ENCODE peak calls at places on chromosomes 5 and 9, in six cellular contexts. One of them, this sample, is unnamed.

GRCh38 chr5:93805616-93806393 is 64.4 kb upstream of the POU5F2 start:
- DNase-seq in fibroblast of lung: no peak
- DNase-seq in brain microvascular endothelial cell: no peak
- DNase-seq in left ventricle myocardium inferior: no peak
- DNase-seq in gastrocnemius medialis: no peak
- DNase-seq in PC-9: no peak
- DNase-seq in this sample: no peak

GRCh38 chr5:31161772-31162171 is 31.7 kb upstream of the CDH6 start:
- DNase-seq in fibroblast of lung: peak
- DNase-seq in brain microvascular endothelial cell: peak
- DNase-seq in left ventricle myocardium inferior: no peak
- DNase-seq in gastrocnemius medialis: no peak
- DNase-seq in PC-9: no peak
- DNase-seq in this sample: no peak

GRCh38 chr5:373710-374602 is 52.4 kb downstream of the AHRR start:
- DNase-seq in fibroblast of lung: peak
- DNase-seq in brain microvascular endothelial cell: no peak
- DNase-seq in left ventricle myocardium inferior: peak
- DNase-seq in gastrocnemius medialis: no peak
- DNase-seq in PC-9: peak
- DNase-seq in this sample: no peak

GRCh38 chr5:150341989-150342388 is 15.5 kb upstream of the TCOF1 start:
- DNase-seq in fibroblast of lung: no peak
- DNase-seq in brain microvascular endothelial cell: no peak
- DNase-seq in left ventricle myocardium inferior: no peak
- DNase-seq in gastrocnemius medialis: no peak
- DNase-seq in PC-9: no peak
- DNase-seq in this sample: no peak

GRCh38 chr9:99172129-99173091 is 49.3 kb downstream of the ALG2 start:
- DNase-seq in fibroblast of lung: no peak
- DNase-seq in brain microvascular endothelial cell: no peak
- DNase-seq in left ventricle myocardium inferior: no peak
- DNase-seq in gastrocnemius medialis: no peak
- DNase-seq in PC-9: no peak
- DNase-seq in this sample: no peak

GRCh38 chr5:2175041-2175440 is 292.3 kb upstream of the IRX4 start:
- DNase-seq in fibroblast of lung: no peak
- DNase-seq in brain microvascular endothelial cell: no peak
- DNase-seq in left ventricle myocardium inferior: no peak
- DNase-seq in gastrocnemius medialis: no peak
- DNase-seq in PC-9: no peak
- DNase-seq in this sample: no peak

GRCh38 chr5:154477382-154478223 is 424 bp downstream of the HAND1 start:
- DNase-seq in fibroblast of lung: peak
- DNase-seq in brain microvascular endothelial cell: no peak
- DNase-seq in left ventricle myocardium inferior: no peak
- DNase-seq in gastrocnemius medialis: no peak
- DNase-seq in PC-9: no peak
- DNase-seq in this sample: no peak

GRCh38 chr5:102536323-102536928 is 37.6 kb upstream of the SLCO6A1 start:
- DNase-seq in fibroblast of lung: no peak
- DNase-seq in brain microvascular endothelial cell: no peak
- DNase-seq in left ventricle myocardium inferior: no peak
- DNase-seq in gastrocnemius medialis: no peak
- DNase-seq in PC-9: no peak
- DNase-seq in this sample: no peak

GRCh38 chr5:181100121-181101015 is 30.6 kb downstream of the OR2V1 start:
- DNase-seq in fibroblast of lung: peak
- DNase-seq in brain microvascular endothelial cell: no peak
- DNase-seq in left ventricle myocardium inferior: no peak
- DNase-seq in gastrocnemius medialis: no peak
- DNase-seq in PC-9: no peak
- DNase-seq in this sample: no peak

GRCh38 chr9:136331556-136332481 is 4.5 kb downstream of the GPSM1 start:
- DNase-seq in fibroblast of lung: no peak
- DNase-seq in brain microvascular endothelial cell: no peak
- DNase-seq in left ventricle myocardium inferior: no peak
- DNase-seq in gastrocnemius medialis: no peak
- DNase-seq in PC-9: no peak
- DNase-seq in this sample: no peak

GRCh38 chr5:149486726-149487635 is 64.3 kb downstream of the CSNK1A1 start:
- DNase-seq in fibroblast of lung: peak
- DNase-seq in brain microvascular endothelial cell: peak
- DNase-seq in left ventricle myocardium inferior: no peak
- DNase-seq in gastrocnemius medialis: no peak
- DNase-seq in PC-9: peak
- DNase-seq in this sample: peak

GRCh38 chr5:132876020-132876759 is 2.7 kb downstream of the LEAP2 start:
- DNase-seq in fibroblast of lung: peak
- DNase-seq in brain microvascular endothelial cell: peak
- DNase-seq in left ventricle myocardium inferior: no peak
- DNase-seq in gastrocnemius medialis: no peak
- DNase-seq in PC-9: no peak
- DNase-seq in this sample: no peak

GRCh38 chr9:88991066-88992030 is at the start of gene S1PR3:
- DNase-seq in fibroblast of lung: peak
- DNase-seq in brain microvascular endothelial cell: no peak
- DNase-seq in left ventricle myocardium inferior: peak
- DNase-seq in gastrocnemius medialis: peak
- DNase-seq in PC-9: peak
- DNase-seq in this sample: no peak

GRCh38 chr5:73215891-73216610 is 43.1 kb downstream of the TMEM174 start:
- DNase-seq in fibroblast of lung: peak
- DNase-seq in brain microvascular endothelial cell: peak
- DNase-seq in left ventricle myocardium inferior: peak
- DNase-seq in gastrocnemius medialis: peak
- DNase-seq in PC-9: peak
- DNase-seq in this sample: peak

GRCh38 chr9:33236571-33236970 is 3.4 kb upstream of the SPINK4 start:
- DNase-seq in fibroblast of lung: peak
- DNase-seq in brain microvascular endothelial cell: no peak
- DNase-seq in left ventricle myocardium inferior: no peak
- DNase-seq in gastrocnemius medialis: no peak
- DNase-seq in PC-9: no peak
- DNase-seq in this sample: no peak

GRCh38 chr9:69674741-69675438 is 2.7 kb upstream of the APBA1 start:
- DNase-seq in fibroblast of lung: peak
- DNase-seq in brain microvascular endothelial cell: peak
- DNase-seq in left ventricle myocardium inferior: no peak
- DNase-seq in gastrocnemius medialis: no peak
- DNase-seq in PC-9: no peak
- DNase-seq in this sample: peak

GRCh38 chr9:109232449-109232848 is 65.4 kb upstream of the FRRS1L start:
- DNase-seq in fibroblast of lung: peak
- DNase-seq in brain microvascular endothelial cell: peak
- DNase-seq in left ventricle myocardium inferior: no peak
- DNase-seq in gastrocnemius medialis: no peak
- DNase-seq in PC-9: no peak
- DNase-seq in this sample: no peak

GRCh38 chr5:33195431-33196128 is 245.2 kb upstream of the TARS1 start:
- DNase-seq in fibroblast of lung: peak
- DNase-seq in brain microvascular endothelial cell: peak
- DNase-seq in left ventricle myocardium inferior: no peak
- DNase-seq in gastrocnemius medialis: no peak
- DNase-seq in PC-9: no peak
- DNase-seq in this sample: peak
- H3K4me3 ChIP-seq in fibroblast of lung: no peak
- H3K4me3 ChIP-seq in brain microvascular endothelial cell: no peak
- H3K4me3 ChIP-seq in left ventricle myocardium inferior: no peak
- H3K4me3 ChIP-seq in gastrocnemius medialis: no peak
- H3K4me3 ChIP-seq in PC-9: no peak
- H3K4me3 ChIP-seq in this sample: no peak

GRCh38 chr9:130451509-130452388 is 7.0 kb downstream of the ASS1 start:
- DNase-seq in fibroblast of lung: peak
- DNase-seq in brain microvascular endothelial cell: peak
- DNase-seq in left ventricle myocardium inferior: peak
- DNase-seq in gastrocnemius medialis: peak
- DNase-seq in PC-9: peak
- DNase-seq in this sample: peak

GRCh38 chr9:130448771-130449170 is 4.0 kb downstream of the ASS1 start:
- DNase-seq in fibroblast of lung: peak
- DNase-seq in brain microvascular endothelial cell: no peak
- DNase-seq in left ventricle myocardium inferior: no peak
- DNase-seq in gastrocnemius medialis: no peak
- DNase-seq in PC-9: no peak
- DNase-seq in this sample: no peak

GRCh38 chr9:130448035-130448624 is 3.4 kb downstream of the ASS1 start:
- DNase-seq in fibroblast of lung: no peak
- DNase-seq in brain microvascular endothelial cell: no peak
- DNase-seq in left ventricle myocardium inferior: no peak
- DNase-seq in gastrocnemius medialis: no peak
- DNase-seq in PC-9: peak
- DNase-seq in this sample: peak

GRCh38 chr9:130451004-130451390 is 6.2 kb downstream of the ASS1 start:
- DNase-seq in fibroblast of lung: no peak
- DNase-seq in brain microvascular endothelial cell: no peak
- DNase-seq in left ventricle myocardium inferior: peak
- DNase-seq in gastrocnemius medialis: no peak
- DNase-seq in PC-9: no peak
- DNase-seq in this sample: no peak

GRCh38 chr9:130450344-130451003 is 5.7 kb downstream of the ASS1 start:
- DNase-seq in fibroblast of lung: no peak
- DNase-seq in brain microvascular endothelial cell: no peak
- DNase-seq in left ventricle myocardium inferior: no peak
- DNase-seq in gastrocnemius medialis: no peak
- DNase-seq in PC-9: no peak
- DNase-seq in this sample: no peak
- TF ChIP-seq CTCF in fibroblast of lung: no peak
- TF ChIP-seq CTCF in brain microvascular endothelial cell: no peak
- TF ChIP-seq CTCF in left ventricle myocardium inferior: no peak
- TF ChIP-seq CTCF in gastrocnemius medialis: no peak
- TF ChIP-seq CTCF in PC-9: no peak
- TF ChIP-seq CTCF in this sample: no peak

GRCh38 chr5:137442660-137443059 is 56.5 kb downstream of the SPOCK1 start:
- DNase-seq in fibroblast of lung: no peak
- DNase-seq in brain microvascular endothelial cell: no peak
- DNase-seq in left ventricle myocardium inferior: no peak
- DNase-seq in gastrocnemius medialis: no peak
- DNase-seq in PC-9: no peak
- DNase-seq in this sample: no peak
- H3K27ac ChIP-seq in fibroblast of lung: no peak
- H3K27ac ChIP-seq in brain microvascular endothelial cell: no peak
- H3K27ac ChIP-seq in left ventricle myocardium inferior: no peak
- H3K27ac ChIP-seq in gastrocnemius medialis: no peak
- H3K27ac ChIP-seq in PC-9: no peak
- H3K27ac ChIP-seq in this sample: no peak

DNA sequence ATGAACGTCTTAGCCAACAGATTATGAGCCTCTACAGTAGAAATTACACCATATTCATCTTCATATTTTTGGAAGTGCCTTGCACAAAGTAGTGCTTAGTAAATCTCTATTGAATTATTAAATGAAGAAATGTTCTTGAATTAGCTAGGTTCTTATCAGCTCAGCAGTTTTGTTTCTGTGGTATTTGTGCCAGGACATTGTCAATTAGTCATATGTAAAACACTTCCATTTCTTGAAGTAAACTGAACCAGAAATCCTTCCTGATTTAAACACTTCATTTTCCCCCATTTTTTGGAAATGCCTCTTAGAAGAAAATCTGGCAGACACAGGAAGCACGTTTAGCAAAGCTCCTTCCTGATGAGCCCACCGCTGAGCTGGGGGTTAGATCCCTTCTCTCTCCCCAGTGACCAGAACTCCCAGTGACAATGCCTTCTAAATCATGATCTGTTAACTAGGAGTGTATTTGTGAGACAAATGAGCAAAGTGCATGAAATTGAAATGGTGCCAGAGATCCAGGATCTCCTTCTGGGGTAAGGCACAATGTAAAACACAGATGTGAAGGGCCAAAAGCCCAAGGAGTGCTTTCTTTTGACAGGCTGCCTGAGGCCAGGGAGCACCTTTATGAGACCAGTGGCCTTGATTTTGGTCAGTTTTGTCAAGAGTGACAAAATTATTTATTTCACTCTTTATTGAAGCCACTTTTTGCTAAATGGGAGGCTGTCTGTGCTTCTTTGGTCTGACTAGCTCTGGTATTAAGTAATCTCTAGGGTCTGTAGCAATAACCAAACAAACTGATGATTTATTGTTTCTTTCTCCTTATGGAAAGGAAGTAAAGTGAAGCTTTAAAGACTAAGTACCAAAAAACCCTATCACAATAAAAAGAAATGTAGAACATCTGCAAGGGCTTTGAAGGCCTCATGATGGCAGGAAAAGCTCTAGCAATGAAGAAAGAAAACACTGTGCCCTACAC is 25.6 kb upstream of the RUSC2 start:
- DNase-seq in fibroblast of lung: peak
- DNase-seq in brain microvascular endothelial cell: no peak
- DNase-seq in left ventricle myocardium inferior: no peak
- DNase-seq in gastrocnemius medialis: no peak
- DNase-seq in PC-9: no peak
- DNase-seq in this sample: no peak
- H3K4me3 ChIP-seq in fibroblast of lung: no peak
- H3K4me3 ChIP-seq in brain microvascular endothelial cell: no peak
- H3K4me3 ChIP-seq in left ventricle myocardium inferior: no peak
- H3K4me3 ChIP-seq in gastrocnemius medialis: no peak
- H3K4me3 ChIP-seq in PC-9: no peak
- H3K4me3 ChIP-seq in this sample: no peak

DNA sequence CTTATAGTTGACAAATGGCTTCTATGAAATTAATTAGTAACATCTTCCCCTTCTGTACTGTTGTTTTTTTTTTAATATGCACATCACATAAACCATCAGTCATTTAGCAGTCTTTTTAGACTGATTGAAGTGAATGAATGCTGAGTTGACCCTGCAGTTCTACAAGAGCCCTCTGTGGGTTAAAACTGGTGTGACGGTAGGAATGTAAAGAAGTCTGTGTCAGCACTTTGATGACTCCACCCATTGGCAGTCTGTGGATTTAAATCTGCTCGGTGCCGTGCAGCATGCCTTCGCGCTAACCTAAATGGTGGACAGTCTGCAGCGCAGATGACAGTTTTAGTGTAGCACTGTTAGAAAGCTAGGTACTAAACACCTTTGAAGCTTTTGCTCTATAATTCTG is 3.1 kb downstream of the GTF3C4 start:
- DNase-seq in fibroblast of lung: peak
- DNase-seq in brain microvascular endothelial cell: peak
- DNase-seq in left ventricle myocardium inferior: no peak
- DNase-seq in gastrocnemius medialis: no peak
- DNase-seq in PC-9: no peak
- DNase-seq in this sample: no peak
- TF ChIP-seq CTCF in fibroblast of lung: no peak
- TF ChIP-seq CTCF in brain microvascular endothelial cell: peak
- TF ChIP-seq CTCF in left ventricle myocardium inferior: no peak
- TF ChIP-seq CTCF in gastrocnemius medialis: no peak
- TF ChIP-seq CTCF in PC-9: peak
- TF ChIP-seq CTCF in this sample: peak

DNA sequence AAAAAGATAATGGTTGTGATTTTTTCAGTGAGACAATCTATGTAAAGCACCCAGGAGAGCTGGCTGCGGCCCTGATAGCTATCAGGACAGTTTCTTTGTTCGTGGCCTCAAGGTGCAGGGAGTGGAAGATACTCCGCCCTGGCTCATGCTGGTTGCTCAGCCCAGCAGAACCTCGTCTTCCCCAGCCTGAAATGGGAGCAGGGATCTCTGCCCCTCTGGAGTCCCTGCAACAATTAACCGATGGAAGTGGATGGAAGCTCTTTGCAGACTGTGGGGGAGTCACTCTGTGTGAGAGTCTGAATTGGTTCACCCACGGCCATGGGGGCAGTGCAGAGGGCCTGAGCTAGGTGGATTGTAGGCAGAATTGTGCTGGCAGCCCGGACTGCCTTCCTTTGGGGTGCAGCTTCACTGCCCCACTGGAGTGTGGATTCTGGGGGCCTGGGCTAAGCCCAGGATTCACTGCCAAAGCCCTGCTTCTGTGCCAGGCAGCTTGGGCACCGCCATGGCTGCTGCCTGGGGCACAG is 2.8 kb downstream of the AIF1L start:
- DNase-seq in fibroblast of lung: no peak
- DNase-seq in brain microvascular endothelial cell: no peak
- DNase-seq in left ventricle myocardium inferior: no peak
- DNase-seq in gastrocnemius medialis: no peak
- DNase-seq in PC-9: no peak
- DNase-seq in this sample: no peak
- H3K27ac ChIP-seq in fibroblast of lung: no peak
- H3K27ac ChIP-seq in brain microvascular endothelial cell: no peak
- H3K27ac ChIP-seq in left ventricle myocardium inferior: peak
- H3K27ac ChIP-seq in gastrocnemius medialis: peak
- H3K27ac ChIP-seq in PC-9: no peak
- H3K27ac ChIP-seq in this sample: no peak